ENCODE peak calls at places on chromosomes 4 and X, in eight cellular contexts. A is astrocyte, J is GM23338, Q is BJ, E is choroid plexus epithelial cell, M is tibial nerve, D is PC-3, L is bronchial epithelial cell. F is an unnamed sample.

GRCh38 chr4:68348577-68348976 is 1.3 kb downstream of the YTHDC1 start:
- DNase-seq in L (no peak), D (no peak), Q (no peak), M (no peak), E (no peak), J (no peak), A (no peak), F (no peak)

GRCh38 chr4:107255596-107255995 is 219.5 kb upstream of the DKK2 start:
- DNase-seq in Q (no peak), A (peak), D (no peak), J (no peak), M (no peak), L (peak), E (peak), F (peak)

GRCh38 chrX:139596068-139596467 is 65.5 kb downstream of the F9 start:
- DNase-seq in J (peak), D (no peak), Q (no peak), A (no peak), M (no peak), E (no peak), L (no peak), F (no peak)

GRCh38 chr4:3062466-3062865 is 11.9 kb downstream of the HTT-AS start:
- DNase-seq in M (no peak), D (no peak), A (peak), E (peak), Q (no peak), L (no peak), J (no peak), F (peak)

GRCh38 chrX:308821-309520 is 9.6 kb downstream of the GTPBP6 start:
- DNase-seq in Q (no peak), E (no peak), A (no peak), L (no peak), D (no peak), M (no peak), J (no peak), F (no peak)

GRCh38 chrX:103329991-103330390 is at the start of gene TCEAL7:
- DNase-seq in E (peak), J (peak), L (peak), M (peak), D (no peak), A (peak), Q (no peak), F (peak)

GRCh38 chr4:95158045-95158444 is 390.7 kb downstream of the UNC5C start:
- DNase-seq in E (no peak), L (no peak), A (no peak), Q (no peak), J (no peak), D (no peak), M (no peak), F (no peak)

GRCh38 chrX:46117234-46117633 is 428.0 kb downstream of the ZNF674 start:
- DNase-seq in Q (no peak), D (no peak), M (no peak), E (no peak), A (no peak), L (peak), J (no peak), F (no peak)

GRCh38 chr4:167234388-167234881 is at the start of gene SPOCK3:
- DNase-seq in Q (no peak), L (peak), J (peak), D (peak), E (peak), A (peak), M (no peak), F (peak)

GRCh38 chr4:167232805-167233522 is 1.3 kb downstream of the SPOCK3 start:
- DNase-seq in D (no peak), M (no peak), J (peak), E (no peak), A (no peak), Q (no peak), L (no peak), F (no peak)

GRCh38 chr4:167238226-167238625 is 3.9 kb upstream of the SPOCK3 start:
- DNase-seq in M (no peak), A (no peak), D (no peak), Q (no peak), E (no peak), J (no peak), L (peak), F (no peak)

GRCh38 chr4:167230744-167231143 is 3.5 kb downstream of the SPOCK3 start:
- DNase-seq in L (no peak), D (no peak), M (no peak), Q (no peak), J (no peak), E (no peak), A (no peak), F (no peak)

GRCh38 chr4:167233523-167234387 is 539 bp downstream of the SPOCK3 start:
- DNase-seq in A (peak), M (no peak), E (peak), J (peak), D (peak), L (peak), Q (no peak), F (peak)
- TF ChIP-seq CTCF in A (no peak), M (no peak), E (no peak), J (peak), D (no peak), L (no peak), Q (no peak), F (peak)

GRCh38 chrX:154380787-154381186 is 1.7 kb downstream of the EMD start:
- DNase-seq in A (no peak), J (no peak), Q (no peak), L (no peak), D (no peak), M (no peak), E (no peak), F (no peak)
- H3K4me3 ChIP-seq in A (peak), J (peak), Q (peak), L (no peak), D (peak), M (no peak), E (no peak), F (peak)

GRCh38 chr4:162458051-162458450 is 294.3 kb upstream of the FSTL5 start:
- DNase-seq in Q (no peak), M (no peak), J (no peak), D (no peak), L (no peak), E (no peak), A (no peak), F (no peak)

GRCh38 chr4:162456106-162456505 is 292.3 kb upstream of the FSTL5 start:
- DNase-seq in E (no peak), J (no peak), A (no peak), L (peak), M (no peak), D (peak), Q (no peak), F (no peak)

GRCh38 chr4:162457071-162457865 is 293.5 kb upstream of the FSTL5 start:
- DNase-seq in E (no peak), A (no peak), D (peak), M (no peak), L (peak), Q (no peak), J (no peak), F (no peak)

DNA sequence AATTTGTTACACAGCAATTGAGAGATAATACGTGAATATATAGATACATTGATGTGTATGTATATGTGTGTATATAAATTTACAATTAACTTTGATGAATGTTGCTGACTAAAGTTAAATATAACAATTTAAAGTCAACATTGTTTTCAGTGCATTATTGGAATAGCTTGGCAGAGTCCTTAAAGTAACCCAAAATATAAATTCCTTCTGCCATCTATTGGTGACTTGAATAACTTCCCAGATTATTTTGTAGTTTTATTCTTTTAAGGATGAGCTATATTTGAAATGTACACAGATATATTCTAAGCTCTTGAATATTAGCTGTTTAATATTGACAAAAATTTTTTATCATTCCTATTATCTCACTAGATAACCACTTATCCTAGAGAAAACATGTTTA is 298.2 kb upstream of the FSTL5 start:
- DNase-seq in E (peak), L (peak), Q (no peak), J (peak), M (no peak), D (peak), A (no peak), F (no peak)
- TF ChIP-seq CTCF in E (peak), L (no peak), Q (no peak), J (no peak), M (peak), D (peak), A (peak), F (no peak)

DNA sequence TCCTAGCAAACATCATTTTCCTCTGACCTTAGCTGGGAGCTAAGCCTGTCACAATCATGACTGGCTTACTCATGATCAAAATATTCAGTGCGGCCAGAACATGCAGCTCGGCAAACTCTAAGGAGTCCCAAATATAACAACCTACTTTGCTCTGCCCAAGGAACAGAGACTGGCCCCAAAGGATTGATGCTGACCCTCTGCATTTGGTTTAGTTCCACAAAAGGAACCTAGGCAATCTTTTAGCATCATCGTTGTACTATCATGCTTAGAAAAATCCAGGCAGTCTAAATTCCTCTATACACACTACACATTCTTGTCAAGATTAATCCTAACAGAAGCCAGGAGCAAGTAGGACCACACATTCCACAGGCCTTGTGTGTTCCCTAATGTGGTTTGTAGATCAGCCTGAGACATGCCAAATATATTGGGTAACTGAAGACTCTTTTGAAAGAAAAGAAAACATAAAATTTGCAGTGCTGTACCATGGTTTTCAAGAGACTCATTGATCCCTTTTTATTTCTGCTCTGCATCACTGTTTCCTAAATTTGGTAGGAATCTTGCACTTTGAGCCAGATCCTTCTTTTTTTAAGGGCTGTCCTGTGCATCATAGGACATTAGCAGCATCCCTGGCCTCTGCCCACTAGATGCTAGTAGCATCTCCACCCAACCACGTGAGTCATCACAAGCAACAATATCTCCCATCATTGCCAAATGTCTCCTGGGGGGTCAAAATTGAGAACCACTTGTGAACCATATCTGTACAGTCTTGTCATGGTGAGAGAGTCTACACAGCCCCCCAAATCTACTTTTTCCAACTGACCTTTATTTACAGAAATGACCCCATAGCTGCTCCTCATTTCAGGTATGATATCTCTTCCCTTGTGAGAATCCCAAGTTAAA is 17.6 kb upstream of the CC2D2A start:
- DNase-seq in A (peak), L (peak), E (peak), M (peak), D (peak), J (no peak), Q (peak), F (peak)
- H3K4me3 ChIP-seq in A (peak), L (no peak), E (no peak), M (no peak), D (no peak), J (no peak), Q (no peak), F (no peak)

GRCh38 chrX:155263854-155264628 is at the start of gene RAB39B:
- DNase-seq in D (peak), L (peak), A (peak), J (peak), E (peak), Q (no peak), M (peak), F (peak)
- TF ChIP-seq CTCF in D (no peak), L (no peak), A (no peak), J (no peak), E (no peak), Q (no peak), M (no peak), F (no peak)

GRCh38 chr4:40448875-40449274 is 113.7 kb downstream of the CHRNA9 start:
- DNase-seq in Q (no peak), D (peak), J (no peak), M (no peak), L (peak), E (no peak), A (no peak), F (no peak)

GRCh38 chr4:40455340-40455902 is 120.3 kb downstream of the CHRNA9 start:
- DNase-seq in J (no peak), E (no peak), D (peak), Q (no peak), A (no peak), L (peak), M (no peak), F (peak)

GRCh38 chr4:40454816-40455215 is 119.7 kb downstream of the CHRNA9 start:
- DNase-seq in E (no peak), Q (no peak), J (no peak), L (no peak), M (no peak), A (no peak), D (no peak), F (peak)

GRCh38 chr4:40453912-40454311 is 118.8 kb downstream of the CHRNA9 start:
- DNase-seq in L (no peak), D (no peak), M (no peak), A (no peak), Q (no peak), J (no peak), E (no peak), F (no peak)

GRCh38 chr4:40452490-40452813 is 117.3 kb downstream of the CHRNA9 start:
- DNase-seq in E (no peak), J (no peak), L (no peak), A (no peak), D (no peak), M (no peak), Q (no peak), F (no peak)
- H3K4me3 ChIP-seq in E (peak), J (no peak), L (no peak), A (no peak), D (no peak), M (no peak), Q (no peak), F (no peak)

DNA sequence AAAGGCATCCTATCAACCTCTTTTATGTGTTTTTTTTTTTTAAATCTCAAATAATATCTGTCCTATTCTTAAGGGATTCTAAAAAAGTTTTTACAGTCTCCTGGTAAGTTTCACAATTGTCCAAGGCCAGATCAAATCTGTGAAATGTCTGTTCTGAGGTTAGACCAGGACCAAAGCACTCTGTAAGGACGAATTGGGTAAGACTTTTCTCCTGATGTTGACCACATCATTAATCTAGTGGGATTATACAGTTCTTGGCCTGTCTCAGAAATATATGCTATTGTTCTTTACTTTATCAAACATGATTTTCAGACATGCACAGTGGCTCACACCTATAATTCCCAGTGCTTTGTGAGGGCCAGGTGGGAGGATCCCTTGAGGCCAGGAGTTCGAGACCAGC is 45.8 kb upstream of the TMEM131L start:
- DNase-seq in L (no peak), Q (no peak), M (no peak), A (peak), J (no peak), E (no peak), D (no peak), F (peak)
- TF ChIP-seq CTCF in L (no peak), Q (no peak), M (no peak), A (no peak), J (no peak), E (no peak), D (no peak), F (no peak)

GRCh38 chrX:20056704-20057103 is 60.0 kb downstream of the MAP7D2 start:
- DNase-seq in J (no peak), Q (no peak), M (no peak), A (peak), L (peak), D (peak), E (no peak), F (no peak)
- H3K4me3 ChIP-seq in J (no peak), Q (no peak), M (no peak), A (no peak), L (no peak), D (peak), E (no peak), F (no peak)

DNA sequence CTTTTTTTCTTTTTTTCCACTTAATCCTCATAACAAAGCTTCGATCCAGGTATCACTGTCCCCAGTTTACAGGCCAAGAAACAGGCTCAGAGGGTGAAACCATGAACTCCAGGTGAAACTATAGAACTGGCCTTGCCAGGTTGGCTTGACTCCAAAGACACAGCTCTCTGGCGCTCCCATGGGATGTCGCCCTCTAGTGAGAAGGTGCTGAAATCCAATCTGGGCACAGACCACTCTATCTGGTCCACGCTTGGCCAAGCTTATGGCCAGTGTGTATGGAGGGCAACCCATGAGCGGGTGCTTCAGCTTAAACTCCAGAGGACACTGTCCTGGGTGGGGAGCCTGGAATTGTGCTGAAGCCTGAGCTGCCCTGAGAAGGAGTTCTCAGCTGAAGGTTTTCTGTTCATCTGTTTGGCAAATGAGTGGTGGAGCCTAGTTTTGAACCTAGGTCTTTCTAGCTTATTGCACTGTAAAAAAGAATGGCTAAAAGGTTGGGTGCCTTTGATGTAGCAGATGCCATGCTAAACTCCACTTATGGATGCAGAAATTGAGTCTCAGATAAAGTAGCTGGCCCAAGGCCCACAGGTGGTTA is 70.5 kb downstream of the SEL1L3 start:
- DNase-seq in Q (no peak), J (peak), M (no peak), L (peak), A (no peak), E (peak), D (peak), F (peak)
- TF ChIP-seq CTCF in Q (peak), J (peak), M (peak), L (peak), A (peak), E (peak), D (peak), F (peak)

GRCh38 chr4:154490261-154490588 is 1.4 kb downstream of the DCHS2 start:
- DNase-seq in Q (no peak), E (no peak), J (peak), M (no peak), D (no peak), A (no peak), L (no peak), F (no peak)

GRCh38 chr4:154491731-154492249 is at the start of gene DCHS2:
- DNase-seq in D (peak), M (no peak), Q (no peak), L (no peak), J (peak), A (no peak), E (no peak), F (no peak)

GRCh38 chr4:154490589-154491340 is 834 bp downstream of the DCHS2 start:
- DNase-seq in L (no peak), D (no peak), J (peak), Q (no peak), A (no peak), M (no peak), E (no peak), F (no peak)

GRCh38 chr4:154491341-154491679 is 289 bp downstream of the DCHS2 start:
- DNase-seq in L (peak), J (peak), D (peak), M (no peak), Q (no peak), A (peak), E (peak), F (peak)

DNA sequence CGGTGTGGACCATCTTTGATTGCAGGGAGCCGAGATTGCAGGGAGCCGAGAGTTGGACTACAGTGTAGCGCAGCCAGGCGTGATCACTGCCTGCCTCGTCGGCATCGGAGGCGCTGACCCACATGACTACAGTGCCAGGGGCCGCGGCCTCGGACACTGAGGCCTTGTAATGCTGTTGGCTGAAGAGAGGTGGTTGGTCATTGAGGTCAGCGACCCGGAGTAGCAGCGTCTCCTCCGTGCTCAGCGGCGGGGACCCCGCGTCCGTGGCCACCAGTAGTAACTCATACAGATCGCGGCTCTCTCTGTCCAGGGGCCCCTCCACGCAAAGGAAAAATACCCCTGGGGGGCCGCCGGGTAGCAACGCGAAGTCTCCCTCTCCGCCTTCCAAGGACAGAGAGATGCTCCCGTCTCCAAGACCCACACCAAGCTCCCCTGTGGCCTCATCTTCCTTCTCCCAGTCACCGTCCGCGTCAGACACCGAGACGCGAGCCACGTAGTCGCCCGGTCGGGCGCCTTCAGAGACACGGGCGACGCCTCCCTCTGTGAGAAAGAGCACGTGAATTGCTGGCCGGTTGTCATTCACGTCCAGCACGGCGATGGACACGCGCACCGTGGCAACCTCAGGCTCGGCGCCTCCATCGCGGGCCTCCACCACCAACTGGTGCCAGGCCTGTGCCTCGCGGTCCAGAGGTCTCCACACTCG is 1.9 kb downstream of the DCHS2 start:
- DNase-seq in M (no peak), A (no peak), D (no peak), J (no peak), Q (no peak), E (no peak), L (no peak), F (no peak)
- H3K4me3 ChIP-seq in M (no peak), A (no peak), D (no peak), J (peak), Q (no peak), E (no peak), L (no peak), F (no peak)

F was measured in fibroblast of pulmonary artery.